ENCODE peak calls at places on chromosomes 16 and 17, in four cellular contexts. H is stomach, D is Peyer's patch, G is body of pancreas. K is an unnamed sample.

GRCh38 chr16:610513-611381 is 20.0 kb upstream of the WFIKKN1 start:
- DNase-seq in H (peak), D (peak), G (peak), K (no peak)

GRCh38 chr17:21705021-21705601 is 12.8 kb downstream of the KCNJ18 start:
- DNase-seq in H (no peak), D (no peak), G (no peak), K (no peak)

GRCh38 chr16:31129568-31130335 is 5.8 kb downstream of the PRSS8 start:
- DNase-seq in H (no peak), D (no peak), G (peak), K (peak)

GRCh38 chr16:80158766-80159165 is 382.0 kb upstream of the DYNLRB2 start:
- DNase-seq in H (no peak), D (no peak), G (no peak), K (no peak)

GRCh38 chr17:15289285-15290185 is 24.4 kb upstream of the PMP22 start:
- DNase-seq in H (no peak), D (no peak), G (no peak), K (no peak)

GRCh38 chr16:75424096-75424762 is 9.1 kb downstream of the CFDP1 start:
- DNase-seq in H (no peak), D (no peak), G (no peak), K (no peak)

GRCh38 chr16:87552772-87553171 is 49.5 kb upstream of the JPH3 start:
- DNase-seq in H (no peak), D (no peak), G (no peak), K (no peak)

GRCh38 chr17:13429201-13429600 is 172.5 kb downstream of the HS3ST3A1 start:
- DNase-seq in H (no peak), D (no peak), G (no peak), K (no peak)

GRCh38 chr17:51200295-51200694 is 34.1 kb downstream of the NME2 start:
- DNase-seq in H (no peak), D (no peak), G (no peak), K (no peak)

GRCh38 chr16:4498546-4499195 is 22.5 kb downstream of the HMOX2 start:
- DNase-seq in H (no peak), D (no peak), G (no peak), K (no peak)

GRCh38 chr16:20202747-20203146 is 124.6 kb downstream of the GP2 start:
- DNase-seq in H (no peak), D (no peak), G (no peak), K (no peak)

GRCh38 chr16:1530349-1530882 is 3.0 kb upstream of the TMEM204 start:
- DNase-seq in H (no peak), D (no peak), G (no peak), K (peak)

GRCh38 chr17:75024686-75025397 is 12.4 kb downstream of the MRPL58 start:
- DNase-seq in H (no peak), D (no peak), G (no peak), K (no peak)

GRCh38 chr17:48351916-48352332 is 78.1 kb downstream of the SKAP1 start:
- DNase-seq in H (no peak), D (no peak), G (no peak), K (no peak)

GRCh38 chr17:38881600-38882191 is 11.8 kb downstream of the LASP1 start:
- DNase-seq in H (peak), D (no peak), G (peak), K (no peak)

GRCh38 chr17:58079300-58080033 is 3.8 kb upstream of the DYNLL2 start:
- DNase-seq in H (no peak), D (no peak), G (no peak), K (no peak)

GRCh38 chr17:82121660-82122629 is 23.9 kb upstream of the FASN start:
- DNase-seq in H (no peak), D (no peak), G (no peak), K (no peak)

DNA sequence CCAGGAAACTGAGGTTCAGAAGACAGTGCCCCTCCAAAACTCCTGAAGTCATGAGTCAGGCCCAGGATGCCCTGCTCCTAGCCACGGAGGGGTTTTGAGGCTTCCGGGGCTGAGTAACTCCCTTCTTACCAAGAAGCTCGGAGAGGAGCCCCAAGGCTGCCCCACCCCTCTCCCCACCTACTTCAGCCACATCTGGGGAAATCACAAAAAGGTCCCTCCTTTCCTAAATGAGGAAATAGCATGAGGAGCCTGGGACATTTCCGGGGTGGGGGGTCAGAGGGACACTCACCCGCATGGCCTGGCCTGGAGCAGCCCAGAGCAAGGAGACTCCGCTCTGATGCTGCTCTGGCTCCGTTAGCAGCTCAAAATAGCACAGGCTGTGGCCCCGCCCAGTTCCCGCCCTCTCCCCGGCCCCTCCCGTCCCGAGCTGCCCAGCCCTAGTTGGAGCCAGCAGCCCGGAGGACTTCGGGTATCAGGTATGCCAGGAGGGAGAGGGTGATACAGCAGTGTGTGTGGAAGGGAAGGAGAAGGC is 40.1 kb downstream of the MYO18A start:
- DNase-seq in H (peak), D (peak), G (peak), K (peak)
- H3K4me3 ChIP-seq in H (peak), D (peak), G (no peak), K (peak)

GRCh38 chr17:45370949-45371413 is 54.2 kb upstream of the MAP3K14 start:
- DNase-seq in H (no peak), D (no peak), G (no peak), K (no peak)

GRCh38 chr17:45368661-45369060 is 51.8 kb upstream of the MAP3K14 start:
- DNase-seq in H (no peak), D (no peak), G (no peak), K (no peak)

GRCh38 chr17:45374501-45374900 is 57.7 kb upstream of the MAP3K14 start:
- DNase-seq in H (no peak), D (no peak), G (no peak), K (no peak)

GRCh38 chr17:45372325-45372869 is 55.6 kb upstream of the MAP3K14 start:
- DNase-seq in H (no peak), D (no peak), G (no peak), K (no peak)

GRCh38 chr17:45371414-45372324 is 54.8 kb upstream of the MAP3K14 start:
- DNase-seq in H (peak), D (no peak), G (peak), K (peak)
- TF ChIP-seq POLR2A in H (no peak), D (no peak), G (peak), K (peak)

GRCh38 chr16:21663889-21664647 is at the start of gene OTOA:
- DNase-seq in H (no peak), D (peak), G (peak), K (no peak)

GRCh38 chr16:21667575-21667974 is 3.8 kb downstream of the OTOA start:
- DNase-seq in H (no peak), D (no peak), G (no peak), K (no peak)

GRCh38 chr16:21664801-21665492 is 1.2 kb downstream of the OTOA start:
- DNase-seq in H (no peak), D (no peak), G (no peak), K (no peak)

GRCh38 chr16:21666772-21667171 is 3.0 kb downstream of the OTOA start:
- DNase-seq in H (no peak), D (no peak), G (no peak), K (no peak)
- H3K4me3 ChIP-seq in H (no peak), D (no peak), G (no peak), K (no peak)

GRCh38 chr17:44220211-44221071 is 966 bp upstream of the UBTF start:
- DNase-seq in H (peak), D (peak), G (peak), K (peak)
- TF ChIP-seq POLR2A in H (no peak), D (no peak), G (peak), K (no peak)

GRCh38 chr16:48184681-48185080 is 28.9 kb upstream of the ABCC12 start:
- DNase-seq in H (no peak), D (no peak), G (no peak), K (no peak)
- H3K4me3 ChIP-seq in H (no peak), D (no peak), G (no peak), K (no peak)

GRCh38 chr16:3027983-3028715 is 4.3 kb downstream of the THOC6 start:
- DNase-seq in H (peak), D (peak), G (peak), K (peak)
- TF ChIP-seq POLR2A in H (no peak), D (peak), G (peak), K (peak)

GRCh38 chr17:65158622-65159021 is 21.5 kb downstream of the RGS9 start:
- DNase-seq in H (no peak), D (no peak), G (no peak), K (no peak)
- H3K4me3 ChIP-seq in H (no peak), D (no peak), G (no peak), K (no peak)

DNA sequence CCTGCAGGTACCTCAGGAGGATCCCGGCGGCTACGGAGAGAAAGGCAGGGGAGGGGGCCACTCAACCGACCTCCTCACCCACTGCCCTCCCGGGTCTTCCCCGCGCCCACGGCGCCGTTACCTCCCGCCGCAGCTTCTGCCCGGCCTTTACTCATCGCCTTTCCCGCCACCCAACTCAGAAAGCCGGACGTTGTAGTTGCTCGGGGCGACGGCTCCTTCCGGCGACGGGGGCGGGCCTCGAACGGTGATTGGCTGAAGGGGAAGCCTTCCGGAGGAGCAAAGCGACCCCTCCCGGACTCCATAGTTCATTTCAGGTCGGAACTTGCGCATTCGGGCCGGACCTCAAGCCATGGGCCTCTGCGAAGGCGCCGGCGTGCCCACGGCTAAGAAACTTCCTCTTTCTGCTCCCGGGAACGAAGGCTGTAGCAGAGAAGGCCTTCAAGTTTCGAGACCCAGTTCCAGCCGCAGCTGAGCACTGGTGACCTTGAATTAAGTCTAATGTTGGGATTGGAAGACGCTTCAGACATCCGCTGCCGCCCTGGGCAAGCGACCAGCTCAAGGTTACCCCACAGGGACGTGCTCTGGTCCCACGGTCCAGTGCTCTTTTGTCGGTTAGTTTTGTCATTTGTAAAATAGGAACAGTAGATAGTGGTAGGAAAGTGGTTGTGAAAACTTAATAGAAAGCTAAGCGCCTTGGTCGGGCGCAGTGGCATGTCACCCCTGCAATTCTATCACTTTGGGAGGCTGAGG is at the start of gene PSMC3IP:
- DNase-seq in H (peak), D (peak), G (peak), K (peak)
- TF ChIP-seq POLR2A in H (peak), D (peak), G (peak), K (peak)

DNA sequence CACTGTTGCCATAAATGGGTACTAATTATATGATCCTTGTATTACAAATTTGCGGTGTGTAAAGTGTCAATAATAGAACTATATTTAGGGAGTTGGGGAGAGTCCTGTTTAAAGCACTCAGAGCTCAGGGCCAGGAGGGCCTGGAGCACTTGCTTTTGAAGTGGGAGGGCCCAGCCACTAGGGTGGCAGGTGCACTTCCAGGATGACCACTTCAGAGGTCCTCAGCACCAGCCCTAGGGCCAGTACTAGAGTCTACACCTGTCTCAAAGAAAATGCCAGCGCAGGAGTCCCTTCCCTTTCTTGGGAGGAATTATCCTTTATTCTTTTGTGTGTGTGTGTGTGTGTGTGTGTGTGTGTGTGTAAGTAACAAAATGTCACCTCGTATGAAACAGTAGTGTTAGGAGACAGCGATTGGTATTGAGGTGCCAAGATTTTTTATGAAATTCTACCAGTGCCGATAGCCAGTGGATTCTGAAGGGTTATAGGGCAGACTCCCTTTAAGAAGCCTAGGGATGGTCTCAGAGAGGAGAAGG is 31.9 kb downstream of the MYO18A start:
- DNase-seq in H (no peak), D (no peak), G (no peak), K (no peak)
- H3K4me3 ChIP-seq in H (peak), D (peak), G (peak), K (peak)

GRCh38 chr17:42660692-42661345 is 1.7 kb downstream of the TUBG2 start:
- DNase-seq in H (no peak), D (no peak), G (no peak), K (peak)

GRCh38 chr17:42657824-42658588 is 1.1 kb upstream of the TUBG2 start:
- DNase-seq in H (no peak), D (no peak), G (no peak), K (no peak)

GRCh38 chr17:42655528-42655927 is 3.6 kb upstream of the TUBG2 start:
- DNase-seq in H (no peak), D (no peak), G (no peak), K (no peak)

GRCh38 chr17:42653179-42654124 is 5.6 kb upstream of the TUBG2 start:
- DNase-seq in H (no peak), D (no peak), G (peak), K (peak)

GRCh38 chr17:42659079-42659931 is at the start of gene TUBG2:
- DNase-seq in H (peak), D (peak), G (peak), K (peak)
- TF ChIP-seq POLR2A in H (no peak), D (peak), G (peak), K (peak)